ENCODE peak calls at places on chromosomes 12 and 14, in seven cellular contexts. One of them, this sample, is unnamed.

GRCh38 chr14:91281346-91281745 is 36.8 kb upstream of the GPR68 start:
- DNase-seq in activated CD4-positive, alpha-beta T cell treated with anti-CD3 and anti-CD28 coated beads for 4 hours: no peak
- DNase-seq in LoVo: no peak
- DNase-seq in NCI-H2107: no peak
- DNase-seq in lung microvascular endothelial cell: no peak
- DNase-seq in stimulated activated CD8-positive, alpha-beta memory T cell treated with anti-CD3 and anti-CD28 coated beads, Interleukin-4, amount 100 ng/mL, for 24 hours: no peak
- DNase-seq in HepG2: no peak
- DNase-seq in this sample: no peak

GRCh38 chr14:65280653-65281052 is 131.9 kb upstream of the FUT8 start:
- DNase-seq in activated CD4-positive, alpha-beta T cell treated with anti-CD3 and anti-CD28 coated beads for 4 hours: no peak
- DNase-seq in LoVo: no peak
- DNase-seq in NCI-H2107: no peak
- DNase-seq in lung microvascular endothelial cell: no peak
- DNase-seq in stimulated activated CD8-positive, alpha-beta memory T cell treated with anti-CD3 and anti-CD28 coated beads, Interleukin-4, amount 100 ng/mL, for 24 hours: no peak
- DNase-seq in HepG2: no peak
- DNase-seq in this sample: no peak

GRCh38 chr14:96739511-96739910 is 57.7 kb upstream of the VRK1 start:
- DNase-seq in activated CD4-positive, alpha-beta T cell treated with anti-CD3 and anti-CD28 coated beads for 4 hours: no peak
- DNase-seq in LoVo: no peak
- DNase-seq in NCI-H2107: no peak
- DNase-seq in lung microvascular endothelial cell: peak; percentile 4
- DNase-seq in stimulated activated CD8-positive, alpha-beta memory T cell treated with anti-CD3 and anti-CD28 coated beads, Interleukin-4, amount 100 ng/mL, for 24 hours: no peak
- DNase-seq in HepG2: no peak
- DNase-seq in this sample: no peak

GRCh38 chr12:9721394-9722092 is 11.4 kb downstream of the CLECL1 start:
- DNase-seq in activated CD4-positive, alpha-beta T cell treated with anti-CD3 and anti-CD28 coated beads for 4 hours: no peak
- DNase-seq in LoVo: peak; percentile 35
- DNase-seq in NCI-H2107: no peak
- DNase-seq in lung microvascular endothelial cell: peak; percentile 44
- DNase-seq in stimulated activated CD8-positive, alpha-beta memory T cell treated with anti-CD3 and anti-CD28 coated beads, Interleukin-4, amount 100 ng/mL, for 24 hours: no peak
- DNase-seq in HepG2: peak; percentile 15
- DNase-seq in this sample: no peak

GRCh38 chr12:4938900-4939299 is 29.2 kb downstream of the KCNA1 start:
- DNase-seq in activated CD4-positive, alpha-beta T cell treated with anti-CD3 and anti-CD28 coated beads for 4 hours: no peak
- DNase-seq in LoVo: no peak
- DNase-seq in NCI-H2107: no peak
- DNase-seq in lung microvascular endothelial cell: no peak
- DNase-seq in stimulated activated CD8-positive, alpha-beta memory T cell treated with anti-CD3 and anti-CD28 coated beads, Interleukin-4, amount 100 ng/mL, for 24 hours: no peak
- DNase-seq in HepG2: no peak
- DNase-seq in this sample: no peak

GRCh38 chr14:70555890-70556289 is 21.1 kb upstream of the ADAM20 start:
- DNase-seq in activated CD4-positive, alpha-beta T cell treated with anti-CD3 and anti-CD28 coated beads for 4 hours: no peak
- DNase-seq in LoVo: peak; percentile 19
- DNase-seq in NCI-H2107: no peak
- DNase-seq in lung microvascular endothelial cell: no peak
- DNase-seq in stimulated activated CD8-positive, alpha-beta memory T cell treated with anti-CD3 and anti-CD28 coated beads, Interleukin-4, amount 100 ng/mL, for 24 hours: no peak
- DNase-seq in HepG2: no peak
- DNase-seq in this sample: no peak

GRCh38 chr12:13000616-13000934 is 510 bp upstream of the HEBP1 start:
- DNase-seq in activated CD4-positive, alpha-beta T cell treated with anti-CD3 and anti-CD28 coated beads for 4 hours: no peak
- DNase-seq in LoVo: no peak
- DNase-seq in NCI-H2107: no peak
- DNase-seq in lung microvascular endothelial cell: peak; percentile 48
- DNase-seq in stimulated activated CD8-positive, alpha-beta memory T cell treated with anti-CD3 and anti-CD28 coated beads, Interleukin-4, amount 100 ng/mL, for 24 hours: no peak
- DNase-seq in HepG2: no peak
- DNase-seq in this sample: no peak

GRCh38 chr14:101199028-101199770 is 295.7 kb upstream of the RTL1 start:
- DNase-seq in activated CD4-positive, alpha-beta T cell treated with anti-CD3 and anti-CD28 coated beads for 4 hours: no peak
- DNase-seq in LoVo: no peak
- DNase-seq in NCI-H2107: no peak
- DNase-seq in lung microvascular endothelial cell: no peak
- DNase-seq in stimulated activated CD8-positive, alpha-beta memory T cell treated with anti-CD3 and anti-CD28 coated beads, Interleukin-4, amount 100 ng/mL, for 24 hours: no peak
- DNase-seq in HepG2: no peak
- DNase-seq in this sample: no peak

GRCh38 chr12:78293039-78293686 is 462.5 kb downstream of the NAV3 start:
- DNase-seq in activated CD4-positive, alpha-beta T cell treated with anti-CD3 and anti-CD28 coated beads for 4 hours: no peak
- DNase-seq in LoVo: peak; percentile 89
- DNase-seq in NCI-H2107: no peak
- DNase-seq in lung microvascular endothelial cell: peak; percentile 61
- DNase-seq in stimulated activated CD8-positive, alpha-beta memory T cell treated with anti-CD3 and anti-CD28 coated beads, Interleukin-4, amount 100 ng/mL, for 24 hours: no peak
- DNase-seq in HepG2: peak; percentile 36
- DNase-seq in this sample: no peak

GRCh38 chr12:19850341-19851065 is 411.2 kb downstream of the AEBP2 start:
- DNase-seq in activated CD4-positive, alpha-beta T cell treated with anti-CD3 and anti-CD28 coated beads for 4 hours: no peak
- DNase-seq in LoVo: no peak
- DNase-seq in NCI-H2107: no peak
- DNase-seq in lung microvascular endothelial cell: no peak
- DNase-seq in stimulated activated CD8-positive, alpha-beta memory T cell treated with anti-CD3 and anti-CD28 coated beads, Interleukin-4, amount 100 ng/mL, for 24 hours: no peak
- DNase-seq in HepG2: no peak
- DNase-seq in this sample: no peak

GRCh38 chr14:91693342-91693741 is 38.5 kb downstream of the CATSPERB start:
- DNase-seq in activated CD4-positive, alpha-beta T cell treated with anti-CD3 and anti-CD28 coated beads for 4 hours: no peak
- DNase-seq in LoVo: peak; percentile 77
- DNase-seq in NCI-H2107: no peak
- DNase-seq in lung microvascular endothelial cell: no peak
- DNase-seq in stimulated activated CD8-positive, alpha-beta memory T cell treated with anti-CD3 and anti-CD28 coated beads, Interleukin-4, amount 100 ng/mL, for 24 hours: no peak
- DNase-seq in HepG2: peak; percentile 6
- DNase-seq in this sample: no peak

GRCh38 chr14:92464716-92465115 is 48.9 kb upstream of the RIN3 start:
- DNase-seq in activated CD4-positive, alpha-beta T cell treated with anti-CD3 and anti-CD28 coated beads for 4 hours: no peak
- DNase-seq in LoVo: no peak
- DNase-seq in NCI-H2107: no peak
- DNase-seq in lung microvascular endothelial cell: no peak
- DNase-seq in stimulated activated CD8-positive, alpha-beta memory T cell treated with anti-CD3 and anti-CD28 coated beads, Interleukin-4, amount 100 ng/mL, for 24 hours: no peak
- DNase-seq in HepG2: no peak
- DNase-seq in this sample: no peak

GRCh38 chr14:50954811-50955372 is 10.6 kb upstream of the PYGL start:
- DNase-seq in activated CD4-positive, alpha-beta T cell treated with anti-CD3 and anti-CD28 coated beads for 4 hours: no peak
- DNase-seq in LoVo: no peak
- DNase-seq in NCI-H2107: no peak
- DNase-seq in lung microvascular endothelial cell: peak; percentile 89
- DNase-seq in stimulated activated CD8-positive, alpha-beta memory T cell treated with anti-CD3 and anti-CD28 coated beads, Interleukin-4, amount 100 ng/mL, for 24 hours: no peak
- DNase-seq in HepG2: peak; percentile 33
- DNase-seq in this sample: no peak

GRCh38 chr14:98906123-98906995 is 365.6 kb downstream of the BCL11B start:
- DNase-seq in activated CD4-positive, alpha-beta T cell treated with anti-CD3 and anti-CD28 coated beads for 4 hours: no peak
- DNase-seq in LoVo: peak; percentile 83
- DNase-seq in NCI-H2107: no peak
- DNase-seq in lung microvascular endothelial cell: no peak
- DNase-seq in stimulated activated CD8-positive, alpha-beta memory T cell treated with anti-CD3 and anti-CD28 coated beads, Interleukin-4, amount 100 ng/mL, for 24 hours: no peak
- DNase-seq in HepG2: peak; percentile 3
- DNase-seq in this sample: no peak

GRCh38 chr14:95507174-95507573 is 9.3 kb downstream of the SYNE3 start:
- DNase-seq in activated CD4-positive, alpha-beta T cell treated with anti-CD3 and anti-CD28 coated beads for 4 hours: no peak
- DNase-seq in LoVo: no peak
- DNase-seq in NCI-H2107: no peak
- DNase-seq in lung microvascular endothelial cell: peak; percentile 95
- DNase-seq in stimulated activated CD8-positive, alpha-beta memory T cell treated with anti-CD3 and anti-CD28 coated beads, Interleukin-4, amount 100 ng/mL, for 24 hours: no peak
- DNase-seq in HepG2: no peak
- DNase-seq in this sample: no peak

GRCh38 chr14:63877594-63877993 is 24.8 kb downstream of the SYNE2 start:
- DNase-seq in activated CD4-positive, alpha-beta T cell treated with anti-CD3 and anti-CD28 coated beads for 4 hours: no peak
- DNase-seq in LoVo: no peak
- DNase-seq in NCI-H2107: no peak
- DNase-seq in lung microvascular endothelial cell: no peak
- DNase-seq in stimulated activated CD8-positive, alpha-beta memory T cell treated with anti-CD3 and anti-CD28 coated beads, Interleukin-4, amount 100 ng/mL, for 24 hours: no peak
- DNase-seq in HepG2: no peak
- DNase-seq in this sample: no peak

GRCh38 chr12:90854136-90854689 is 100.8 kb downstream of the CCER1 start:
- DNase-seq in activated CD4-positive, alpha-beta T cell treated with anti-CD3 and anti-CD28 coated beads for 4 hours: no peak
- DNase-seq in LoVo: peak; percentile 69
- DNase-seq in NCI-H2107: no peak
- DNase-seq in lung microvascular endothelial cell: peak; percentile 71
- DNase-seq in stimulated activated CD8-positive, alpha-beta memory T cell treated with anti-CD3 and anti-CD28 coated beads, Interleukin-4, amount 100 ng/mL, for 24 hours: no peak
- DNase-seq in HepG2: peak; percentile 12
- DNase-seq in this sample: peak; percentile 10

GRCh38 chr14:78972440-78972839 is 802.3 kb downstream of the NRXN3 start:
- DNase-seq in activated CD4-positive, alpha-beta T cell treated with anti-CD3 and anti-CD28 coated beads for 4 hours: no peak
- DNase-seq in LoVo: no peak
- DNase-seq in NCI-H2107: no peak
- DNase-seq in lung microvascular endothelial cell: no peak
- DNase-seq in stimulated activated CD8-positive, alpha-beta memory T cell treated with anti-CD3 and anti-CD28 coated beads, Interleukin-4, amount 100 ng/mL, for 24 hours: no peak
- DNase-seq in HepG2: no peak
- DNase-seq in this sample: no peak

GRCh38 chr12:51082561-51083139 is 746 bp downstream of the CSRNP2 start:
- DNase-seq in activated CD4-positive, alpha-beta T cell treated with anti-CD3 and anti-CD28 coated beads for 4 hours: peak; percentile 13
- DNase-seq in LoVo: peak; percentile 18
- DNase-seq in NCI-H2107: no peak
- DNase-seq in lung microvascular endothelial cell: peak; percentile 67
- DNase-seq in stimulated activated CD8-positive, alpha-beta memory T cell treated with anti-CD3 and anti-CD28 coated beads, Interleukin-4, amount 100 ng/mL, for 24 hours: no peak
- DNase-seq in HepG2: peak; percentile 7
- DNase-seq in this sample: peak; percentile 51

GRCh38 chr12:93001407-93001806 is 72.3 kb upstream of the EEA1 start:
- DNase-seq in activated CD4-positive, alpha-beta T cell treated with anti-CD3 and anti-CD28 coated beads for 4 hours: no peak
- DNase-seq in LoVo: no peak
- DNase-seq in NCI-H2107: no peak
- DNase-seq in lung microvascular endothelial cell: peak; percentile 13
- DNase-seq in stimulated activated CD8-positive, alpha-beta memory T cell treated with anti-CD3 and anti-CD28 coated beads, Interleukin-4, amount 100 ng/mL, for 24 hours: no peak
- DNase-seq in HepG2: no peak
- DNase-seq in this sample: no peak

GRCh38 chr12:52622349-52622748 is 4.0 kb upstream of the KRT73 start:
- DNase-seq in activated CD4-positive, alpha-beta T cell treated with anti-CD3 and anti-CD28 coated beads for 4 hours: no peak
- DNase-seq in LoVo: no peak
- DNase-seq in NCI-H2107: no peak
- DNase-seq in lung microvascular endothelial cell: no peak
- DNase-seq in stimulated activated CD8-positive, alpha-beta memory T cell treated with anti-CD3 and anti-CD28 coated beads, Interleukin-4, amount 100 ng/mL, for 24 hours: no peak
- DNase-seq in HepG2: no peak
- DNase-seq in this sample: no peak

GRCh38 chr12:120669055-120669828 is 17.7 kb upstream of the MLEC start:
- DNase-seq in activated CD4-positive, alpha-beta T cell treated with anti-CD3 and anti-CD28 coated beads for 4 hours: no peak
- DNase-seq in LoVo: peak; percentile 29
- DNase-seq in NCI-H2107: no peak
- DNase-seq in lung microvascular endothelial cell: no peak
- DNase-seq in stimulated activated CD8-positive, alpha-beta memory T cell treated with anti-CD3 and anti-CD28 coated beads, Interleukin-4, amount 100 ng/mL, for 24 hours: no peak
- DNase-seq in HepG2: no peak
- DNase-seq in this sample: no peak